ENCODE peak calls at places on chromosomes 7 and 10, in five cellular contexts. Y, R, G, J and P are unnamed samples.

GRCh38 chr7:69622014-69622818 is 23.9 kb downstream of the AUTS2 start:
- DNase-seq in Y (no peak), R (no peak), G (no peak), J (no peak), P (no peak)

GRCh38 chr7:117381357-117381756 is 45.9 kb downstream of the ASZ1 start:
- DNase-seq in Y (no peak), R (no peak), G (no peak), J (no peak), P (no peak)

GRCh38 chr7:79820387-79820786 is 314.2 kb upstream of the GNAI1 start:
- DNase-seq in Y (peak), R (peak), G (no peak), J (no peak), P (peak)

GRCh38 chr7:2924866-2925840 is 81.0 kb upstream of the GNA12 start:
- DNase-seq in Y (no peak), R (no peak), G (no peak), J (no peak), P (no peak)

GRCh38 chr10:70820976-70821750 is 5.4 kb downstream of the SGPL1 start:
- DNase-seq in Y (no peak), R (peak), G (no peak), J (no peak), P (no peak)

GRCh38 chr10:130341325-130341724 is 205.1 kb downstream of the GLRX3 start:
- DNase-seq in Y (no peak), R (no peak), G (no peak), J (no peak), P (no peak)

GRCh38 chr10:96606216-96606615 is 19.4 kb upstream of the TM9SF3 start:
- DNase-seq in Y (no peak), R (peak), G (no peak), J (no peak), P (no peak)

GRCh38 chr7:7564323-7564780 is 2.3 kb upstream of the MIOS start:
- DNase-seq in Y (no peak), R (peak), G (no peak), J (no peak), P (peak)

GRCh38 chr10:110568055-110568735 is 700 bp downstream of the SMC3 start:
- DNase-seq in Y (no peak), R (no peak), G (peak), J (peak), P (peak)

GRCh38 chr10:11381023-11381422 is 230.4 kb downstream of the USP6NL start:
- DNase-seq in Y (no peak), R (peak), G (no peak), J (no peak), P (peak)

GRCh38 chr10:78852856-78853255 is 215.9 kb upstream of the ZMIZ1 start:
- DNase-seq in Y (no peak), R (peak), G (no peak), J (peak), P (no peak)

GRCh38 chr7:93092757-93093370 is 24.9 kb downstream of the SAMD9 start:
- DNase-seq in Y (no peak), R (peak), G (no peak), J (no peak), P (no peak)

GRCh38 chr10:94963901-94964300 is 25.4 kb downstream of the CYP2C9 start:
- DNase-seq in Y (no peak), R (peak), G (no peak), J (no peak), P (peak)

GRCh38 chr7:20279979-20280378 is 50.7 kb upstream of the ITGB8 start:
- DNase-seq in Y (no peak), R (no peak), G (no peak), J (no peak), P (no peak)

GRCh38 chr7:155257482-155258232 is 40.0 kb upstream of the INSIG1 start:
- DNase-seq in Y (peak), R (no peak), G (no peak), J (peak), P (peak)

GRCh38 chr7:158863611-158864506 is 7.5 kb downstream of the DYNC2I1 start:
- DNase-seq in Y (peak), R (peak), G (peak), J (peak), P (peak)

GRCh38 chr7:57403601-57404342 is 46.2 kb upstream of the ZNF716 start:
- DNase-seq in Y (peak), R (no peak), G (no peak), J (no peak), P (no peak)

GRCh38 chr7:40237731-40238130 is 102.9 kb downstream of the SUGCT start:
- DNase-seq in Y (no peak), R (no peak), G (no peak), J (no peak), P (no peak)

GRCh38 chr10:126722726-126723125 is 52.2 kb upstream of the C10orf90 start:
- DNase-seq in Y (no peak), R (no peak), G (no peak), J (no peak), P (no peak)

GRCh38 chr10:70227548-70228320 is 5.5 kb downstream of the PPA1 start:
- DNase-seq in Y (no peak), R (no peak), G (no peak), J (no peak), P (no peak)

GRCh38 chr10:122149138-122149606 is 121.9 kb upstream of the BTBD16 start:
- DNase-seq in Y (peak), R (peak), G (no peak), J (no peak), P (no peak)

GRCh38 chr7:44057849-44058758 is 7.3 kb downstream of the PGAM2 start:
- DNase-seq in Y (no peak), R (no peak), G (no peak), J (no peak), P (peak)

GRCh38 chr10:25934673-25935139 is 677 bp downstream of the MYO3A start:
- DNase-seq in Y (no peak), R (no peak), G (no peak), J (no peak), P (no peak)

GRCh38 chr7:45089314-45089891 is 634 bp upstream of the NACAD start:
- DNase-seq in Y (no peak), R (peak), G (peak), J (peak), P (peak)

GRCh38 chr7:132112632-132113031 is 463.6 kb downstream of the PLXNA4 start:
- DNase-seq in Y (no peak), R (no peak), G (no peak), J (no peak), P (no peak)

GRCh38 chr7:139124084-139124914 is 14.8 kb upstream of the ZC3HAV1 start:
- DNase-seq in Y (no peak), R (no peak), G (no peak), J (no peak), P (no peak)

GRCh38 chr7:157397751-157398691 is 61.2 kb downstream of the DNAJB6 start:
- DNase-seq in Y (peak), R (peak), G (no peak), J (peak), P (peak)

GRCh38 chr7:13903997-13904396 is 85.5 kb downstream of the ETV1 start:
- DNase-seq in Y (no peak), R (peak), G (no peak), J (no peak), P (no peak)

DNA sequence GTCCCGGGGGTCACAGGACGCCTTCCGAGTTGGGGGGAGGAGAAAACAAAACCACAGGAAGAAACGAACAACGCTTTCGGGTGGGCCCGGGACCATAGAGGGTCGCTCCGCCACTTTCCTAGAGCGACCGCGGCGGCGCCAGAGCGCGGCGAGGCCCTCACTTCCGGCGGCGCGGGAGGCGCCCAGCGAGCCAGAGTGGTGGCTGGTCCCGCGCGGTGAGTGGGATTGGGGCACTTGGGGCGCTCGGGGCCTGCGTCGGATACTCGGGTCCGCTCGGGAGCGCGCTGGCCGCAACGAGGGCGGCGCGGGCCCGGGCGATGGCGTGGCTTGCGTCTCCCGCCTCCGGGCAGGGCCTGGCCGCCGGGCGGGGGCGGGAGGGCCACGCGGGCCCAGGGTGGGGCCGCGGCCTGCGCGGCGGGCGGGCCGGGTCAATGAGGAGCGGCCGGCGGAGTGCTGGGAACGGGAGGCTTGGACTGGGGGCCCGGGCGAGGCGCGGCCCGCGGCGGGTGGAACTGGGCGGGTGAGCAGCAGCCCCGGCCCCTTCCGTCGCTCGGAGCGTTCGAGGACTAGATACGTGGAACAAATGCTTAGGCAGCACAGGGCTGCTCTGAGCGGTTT is at the start of gene ZNF22:
- DNase-seq in Y (peak), R (peak), G (peak), J (peak), P (peak)
- TF ChIP-seq CTCF in Y (peak), R (peak), G (no peak), J (no peak), P (no peak)

GRCh38 chr10:71975087-71975890 is 11.1 kb downstream of the CHST3 start:
- DNase-seq in Y (peak), R (no peak), G (no peak), J (no peak), P (no peak)
- H3K27ac ChIP-seq in Y (peak), R (peak), G (no peak), J (peak), P (peak)

DNA sequence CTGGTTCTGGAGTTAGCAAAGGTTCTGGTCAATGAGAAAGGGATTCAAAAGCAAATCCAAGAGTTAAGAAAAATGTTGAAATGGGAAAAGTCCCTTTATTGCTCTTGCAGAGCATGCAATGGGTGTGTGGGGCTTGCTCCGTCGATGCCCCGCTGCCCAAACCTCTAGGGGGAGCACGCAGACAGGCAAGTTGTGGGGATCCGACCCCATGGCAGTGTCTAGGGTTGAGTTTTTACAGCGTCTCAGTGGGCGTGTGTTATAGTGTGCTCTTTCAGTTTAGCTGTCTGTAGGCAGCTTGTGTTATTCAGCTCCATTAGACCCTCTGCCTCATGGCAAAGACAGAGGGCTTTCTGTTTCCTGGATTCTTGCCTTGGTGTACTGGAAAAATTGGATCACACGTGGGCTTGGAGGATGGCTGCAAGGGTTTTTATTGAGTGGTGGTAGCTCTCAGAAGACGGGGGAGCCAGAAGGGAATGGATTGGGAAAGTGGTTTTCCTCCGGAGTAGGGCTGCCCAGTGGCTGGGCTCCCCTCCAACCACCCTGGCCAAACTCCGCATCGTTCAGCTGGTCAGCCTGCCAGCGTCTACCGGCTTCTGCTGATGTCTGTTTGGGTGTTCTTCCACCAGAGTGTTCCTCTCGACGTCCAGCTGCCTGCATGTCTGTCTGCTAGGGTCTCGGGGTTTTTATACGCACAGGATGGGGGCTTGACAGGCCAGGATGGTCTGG is 102.3 kb upstream of the PLXDC2 start:
- DNase-seq in Y (no peak), R (no peak), G (no peak), J (no peak), P (no peak)
- TF ChIP-seq CTCF in Y (peak), R (no peak), G (no peak), J (no peak), P (no peak)

GRCh38 chr10:18650618-18651017 is 769 bp downstream of the NSUN6 start:
- DNase-seq in Y (no peak), R (no peak), G (no peak), J (no peak), P (no peak)
- H3K27ac ChIP-seq in Y (peak), R (no peak), G (peak), J (no peak), P (no peak)

GRCh38 chr7:142445019-142445686 is 187.3 kb upstream of the PRSS58 start:
- DNase-seq in Y (no peak), R (no peak), G (peak), J (no peak), P (no peak)
- TF ChIP-seq CTCF in Y (no peak), R (peak), G (no peak), J (no peak), P (no peak)

GRCh38 chr7:41787951-41788350 is 85.1 kb upstream of the INHBA start:
- DNase-seq in Y (no peak), R (no peak), G (no peak), J (no peak), P (no peak)
- H3K27ac ChIP-seq in Y (no peak), R (no peak), G (no peak), J (no peak), P (no peak)